ENCODE peak calls at places on chromosomes 4 and X, in seven cellular contexts. One of them, this sample, is unnamed.

GRCh38 chr4:1207157-1207470 is 34.7 kb upstream of the SPON2 start:
- DNase-seq in NCI-H510A: no peak
- DNase-seq in lower leg skin: peak
- DNase-seq in DMS79 treated with DMSO at 0.1 percent for 48 hours: no peak
- DNase-seq in tibial artery: peak
- DNase-seq in T-helper 2 cell: no peak
- DNase-seq in AG20443: no peak
- DNase-seq in this sample: no peak

GRCh38 chr4:82380344-82380743 is 6.6 kb upstream of the HNRNPD start:
- DNase-seq in NCI-H510A: no peak
- DNase-seq in lower leg skin: peak
- DNase-seq in DMS79 treated with DMSO at 0.1 percent for 48 hours: no peak
- DNase-seq in tibial artery: no peak
- DNase-seq in T-helper 2 cell: no peak
- DNase-seq in AG20443: no peak
- DNase-seq in this sample: no peak

GRCh38 chr4:74395633-74396032 is 30.7 kb downstream of the EREG start:
- DNase-seq in NCI-H510A: no peak
- DNase-seq in lower leg skin: no peak
- DNase-seq in DMS79 treated with DMSO at 0.1 percent for 48 hours: no peak
- DNase-seq in tibial artery: no peak
- DNase-seq in T-helper 2 cell: no peak
- DNase-seq in AG20443: no peak
- DNase-seq in this sample: no peak

GRCh38 chrX:132592880-132593279 is 104.0 kb upstream of the MBNL3 start:
- DNase-seq in NCI-H510A: peak
- DNase-seq in lower leg skin: no peak
- DNase-seq in DMS79 treated with DMSO at 0.1 percent for 48 hours: peak
- DNase-seq in tibial artery: no peak
- DNase-seq in T-helper 2 cell: peak
- DNase-seq in AG20443: peak
- DNase-seq in this sample: no peak

GRCh38 chrX:1472975-1473374 is 20.3 kb upstream of the ASMTL start:
- DNase-seq in NCI-H510A: no peak
- DNase-seq in lower leg skin: no peak
- DNase-seq in DMS79 treated with DMSO at 0.1 percent for 48 hours: no peak
- DNase-seq in tibial artery: no peak
- DNase-seq in T-helper 2 cell: no peak
- DNase-seq in AG20443: no peak
- DNase-seq in this sample: no peak

GRCh38 chr4:25861422-25861926 is 1.3 kb downstream of the SEL1L3 start:
- DNase-seq in NCI-H510A: no peak
- DNase-seq in lower leg skin: no peak
- DNase-seq in DMS79 treated with DMSO at 0.1 percent for 48 hours: no peak
- DNase-seq in tibial artery: no peak
- DNase-seq in T-helper 2 cell: no peak
- DNase-seq in AG20443: no peak
- DNase-seq in this sample: no peak

GRCh38 chr4:107862658-107863057 is 37.9 kb downstream of the SGMS2 start:
- DNase-seq in NCI-H510A: peak
- DNase-seq in lower leg skin: no peak
- DNase-seq in DMS79 treated with DMSO at 0.1 percent for 48 hours: no peak
- DNase-seq in tibial artery: no peak
- DNase-seq in T-helper 2 cell: peak
- DNase-seq in AG20443: no peak
- DNase-seq in this sample: no peak

GRCh38 chrX:74242050-74242449 is 61.9 kb upstream of the ZCCHC13 start:
- DNase-seq in NCI-H510A: no peak
- DNase-seq in lower leg skin: no peak
- DNase-seq in DMS79 treated with DMSO at 0.1 percent for 48 hours: no peak
- DNase-seq in tibial artery: no peak
- DNase-seq in T-helper 2 cell: no peak
- DNase-seq in AG20443: peak
- DNase-seq in this sample: no peak

GRCh38 chr4:121182296-121182695 is 18.2 kb upstream of the TNIP3 start:
- DNase-seq in NCI-H510A: no peak
- DNase-seq in lower leg skin: no peak
- DNase-seq in DMS79 treated with DMSO at 0.1 percent for 48 hours: no peak
- DNase-seq in tibial artery: no peak
- DNase-seq in T-helper 2 cell: peak
- DNase-seq in AG20443: peak
- DNase-seq in this sample: no peak

GRCh38 chr4:121814756-121815155 is 8.9 kb downstream of the CCNA2 start:
- DNase-seq in NCI-H510A: no peak
- DNase-seq in lower leg skin: no peak
- DNase-seq in DMS79 treated with DMSO at 0.1 percent for 48 hours: no peak
- DNase-seq in tibial artery: no peak
- DNase-seq in T-helper 2 cell: no peak
- DNase-seq in AG20443: no peak
- DNase-seq in this sample: no peak

GRCh38 chr4:133149932-133150642 is 993 bp downstream of the PCDH10 start:
- DNase-seq in NCI-H510A: no peak
- DNase-seq in lower leg skin: no peak
- DNase-seq in DMS79 treated with DMSO at 0.1 percent for 48 hours: peak
- DNase-seq in tibial artery: no peak
- DNase-seq in T-helper 2 cell: no peak
- DNase-seq in AG20443: peak
- DNase-seq in this sample: no peak

GRCh38 chrX:101759000-101759399 is 99.3 kb upstream of the ARMCX2 start:
- DNase-seq in NCI-H510A: peak
- DNase-seq in lower leg skin: no peak
- DNase-seq in DMS79 treated with DMSO at 0.1 percent for 48 hours: no peak
- DNase-seq in tibial artery: peak
- DNase-seq in T-helper 2 cell: peak
- DNase-seq in AG20443: peak
- DNase-seq in this sample: no peak

GRCh38 chr4:94525993-94526740 is 74.4 kb downstream of the PDLIM5 start:
- DNase-seq in NCI-H510A: no peak
- DNase-seq in lower leg skin: no peak
- DNase-seq in DMS79 treated with DMSO at 0.1 percent for 48 hours: no peak
- DNase-seq in tibial artery: no peak
- DNase-seq in T-helper 2 cell: no peak
- DNase-seq in AG20443: no peak
- DNase-seq in this sample: no peak

GRCh38 chr4:8855781-8856245 is 15.8 kb downstream of the HMX1 start:
- DNase-seq in NCI-H510A: no peak
- DNase-seq in lower leg skin: no peak
- DNase-seq in DMS79 treated with DMSO at 0.1 percent for 48 hours: peak
- DNase-seq in tibial artery: no peak
- DNase-seq in T-helper 2 cell: no peak
- DNase-seq in AG20443: no peak
- DNase-seq in this sample: no peak

GRCh38 chrX:29496636-29497180 is 718.7 kb upstream of the MAGEB2 start:
- DNase-seq in NCI-H510A: no peak
- DNase-seq in lower leg skin: no peak
- DNase-seq in DMS79 treated with DMSO at 0.1 percent for 48 hours: no peak
- DNase-seq in tibial artery: no peak
- DNase-seq in T-helper 2 cell: no peak
- DNase-seq in AG20443: no peak
- DNase-seq in this sample: no peak

GRCh38 chrX:118976599-118977340 is 2.4 kb downstream of the LONRF3 start:
- DNase-seq in NCI-H510A: peak
- DNase-seq in lower leg skin: peak
- DNase-seq in DMS79 treated with DMSO at 0.1 percent for 48 hours: no peak
- DNase-seq in tibial artery: peak
- DNase-seq in T-helper 2 cell: no peak
- DNase-seq in AG20443: peak
- DNase-seq in this sample: no peak

GRCh38 chr4:2175990-2176698 is 65.8 kb downstream of the HAUS3 start:
- DNase-seq in NCI-H510A: no peak
- DNase-seq in lower leg skin: peak
- DNase-seq in DMS79 treated with DMSO at 0.1 percent for 48 hours: no peak
- DNase-seq in tibial artery: no peak
- DNase-seq in T-helper 2 cell: peak
- DNase-seq in AG20443: no peak
- DNase-seq in this sample: no peak

GRCh38 chrX:111039606-111040005 is 56.4 kb upstream of the PAK3 start:
- DNase-seq in NCI-H510A: no peak
- DNase-seq in lower leg skin: no peak
- DNase-seq in DMS79 treated with DMSO at 0.1 percent for 48 hours: no peak
- DNase-seq in tibial artery: no peak
- DNase-seq in T-helper 2 cell: no peak
- DNase-seq in AG20443: no peak
- DNase-seq in this sample: no peak

GRCh38 chr4:53055274-53055673 is 193.2 kb downstream of the RASL11B start:
- DNase-seq in NCI-H510A: no peak
- DNase-seq in lower leg skin: no peak
- DNase-seq in DMS79 treated with DMSO at 0.1 percent for 48 hours: peak
- DNase-seq in tibial artery: no peak
- DNase-seq in T-helper 2 cell: no peak
- DNase-seq in AG20443: peak
- DNase-seq in this sample: no peak

GRCh38 chr4:115090483-115091075 is 22.8 kb downstream of the NDST4 start:
- DNase-seq in NCI-H510A: peak
- DNase-seq in lower leg skin: no peak
- DNase-seq in DMS79 treated with DMSO at 0.1 percent for 48 hours: no peak
- DNase-seq in tibial artery: no peak
- DNase-seq in T-helper 2 cell: peak
- DNase-seq in AG20443: peak
- DNase-seq in this sample: no peak

GRCh38 chrX:14476169-14476568 is 53.2 kb upstream of the GLRA2 start:
- DNase-seq in NCI-H510A: no peak
- DNase-seq in lower leg skin: no peak
- DNase-seq in DMS79 treated with DMSO at 0.1 percent for 48 hours: no peak
- DNase-seq in tibial artery: no peak
- DNase-seq in T-helper 2 cell: no peak
- DNase-seq in AG20443: peak
- DNase-seq in this sample: no peak

GRCh38 chr4:168883513-168883912 is 126.5 kb downstream of the CBR4 start:
- DNase-seq in NCI-H510A: no peak
- DNase-seq in lower leg skin: no peak
- DNase-seq in DMS79 treated with DMSO at 0.1 percent for 48 hours: no peak
- DNase-seq in tibial artery: no peak
- DNase-seq in T-helper 2 cell: no peak
- DNase-seq in AG20443: no peak
- DNase-seq in this sample: no peak

GRCh38 chrX:68677998-68678397 is 30.5 kb downstream of the STARD8 start:
- DNase-seq in NCI-H510A: no peak
- DNase-seq in lower leg skin: no peak
- DNase-seq in DMS79 treated with DMSO at 0.1 percent for 48 hours: no peak
- DNase-seq in tibial artery: no peak
- DNase-seq in T-helper 2 cell: no peak
- DNase-seq in AG20443: no peak
- DNase-seq in this sample: no peak

GRCh38 chr4:183343730-183344129 is 21.5 kb upstream of the CLDN24 start:
- DNase-seq in NCI-H510A: no peak
- DNase-seq in lower leg skin: no peak
- DNase-seq in DMS79 treated with DMSO at 0.1 percent for 48 hours: no peak
- DNase-seq in tibial artery: no peak
- DNase-seq in T-helper 2 cell: no peak
- DNase-seq in AG20443: no peak
- DNase-seq in this sample: no peak

This sample was measured in cortex of kidney.